ENCODE peak calls at places on chromosomes 2 and 18, in five cellular contexts. One of them, this sample, is unnamed.

GRCh38 chr2:30038419-30038818 is 108.4 kb upstream of the YPEL5 start:
- DNase-seq in head of caudate nucleus: no peak
- DNase-seq in NCI-H460: no peak
- DNase-seq in naive B cell: no peak
- DNase-seq in WTC11: no peak
- DNase-seq in this sample: no peak

GRCh38 chr18:934518-935123 is 29.9 kb downstream of the ADCYAP1 start:
- DNase-seq in WTC11: no peak
- DNase-seq in naive B cell: no peak
- DNase-seq in head of caudate nucleus: no peak
- DNase-seq in NCI-H460: no peak
- DNase-seq in this sample: no peak

GRCh38 chr2:23351388-23352141 is 33.4 kb upstream of the KLHL29 start:
- DNase-seq in naive B cell: no peak
- DNase-seq in head of caudate nucleus: peak; percentile 82
- DNase-seq in WTC11: peak; percentile 85
- DNase-seq in NCI-H460: peak; percentile 70
- DNase-seq in this sample: peak; percentile 27

GRCh38 chr2:26720322-26721166 is 28.0 kb downstream of the KCNK3 start:
- DNase-seq in naive B cell: no peak
- DNase-seq in head of caudate nucleus: no peak
- DNase-seq in WTC11: no peak
- DNase-seq in NCI-H460: peak; percentile 72
- DNase-seq in this sample: no peak

GRCh38 chr2:187118331-187119099 is 269.5 kb upstream of the ZSWIM2 start:
- DNase-seq in naive B cell: no peak
- DNase-seq in NCI-H460: no peak
- DNase-seq in WTC11: no peak
- DNase-seq in head of caudate nucleus: no peak
- DNase-seq in this sample: no peak

GRCh38 chr2:61889212-61889956 is 928 bp upstream of the CCT4 start:
- DNase-seq in NCI-H460: no peak
- DNase-seq in head of caudate nucleus: no peak
- DNase-seq in naive B cell: no peak
- DNase-seq in WTC11: no peak
- DNase-seq in this sample: peak; percentile 36

GRCh38 chr2:158095269-158095668 is 6.4 kb upstream of the UPP2 start:
- DNase-seq in head of caudate nucleus: no peak
- DNase-seq in WTC11: no peak
- DNase-seq in NCI-H460: no peak
- DNase-seq in naive B cell: no peak
- DNase-seq in this sample: no peak

GRCh38 chr2:68569604-68570003 is 73.8 kb upstream of the PROKR1 start:
- DNase-seq in naive B cell: no peak
- DNase-seq in head of caudate nucleus: no peak
- DNase-seq in WTC11: no peak
- DNase-seq in NCI-H460: peak; percentile 9
- DNase-seq in this sample: no peak

GRCh38 chr2:141554810-141555209 is 576.0 kb downstream of the LRP1B start:
- DNase-seq in NCI-H460: peak; percentile 41
- DNase-seq in WTC11: no peak
- DNase-seq in naive B cell: peak; percentile 11
- DNase-seq in head of caudate nucleus: peak; percentile 7
- DNase-seq in this sample: peak; percentile 23

GRCh38 chr2:38146917-38147307 is 71.0 kb upstream of the CYP1B1 start:
- DNase-seq in head of caudate nucleus: no peak
- DNase-seq in naive B cell: no peak
- DNase-seq in WTC11: no peak
- DNase-seq in NCI-H460: peak; percentile 24
- DNase-seq in this sample: no peak

GRCh38 chr2:151056870-151057269 is 204.8 kb downstream of the RBM43 start:
- DNase-seq in WTC11: no peak
- DNase-seq in naive B cell: no peak
- DNase-seq in head of caudate nucleus: no peak
- DNase-seq in NCI-H460: no peak
- DNase-seq in this sample: no peak

GRCh38 chr2:196453613-196454047 is 185.9 kb upstream of the CCDC150 start:
- DNase-seq in WTC11: peak; percentile 33
- DNase-seq in NCI-H460: peak; percentile 47
- DNase-seq in head of caudate nucleus: peak; percentile 18
- DNase-seq in naive B cell: peak; percentile 24
- DNase-seq in this sample: peak; percentile 57

GRCh38 chr18:79697178-79697577 is 17.6 kb downstream of the CTDP1 start:
- DNase-seq in NCI-H460: no peak
- DNase-seq in head of caudate nucleus: no peak
- DNase-seq in WTC11: no peak
- DNase-seq in naive B cell: no peak
- DNase-seq in this sample: no peak

GRCh38 chr2:54899576-54900200 is 150.6 kb downstream of the RTN4 start:
- DNase-seq in head of caudate nucleus: peak; percentile 37
- DNase-seq in WTC11: no peak
- DNase-seq in naive B cell: no peak
- DNase-seq in NCI-H460: peak; percentile 49
- DNase-seq in this sample: no peak

This sample was measured in NCI-H2227 treated with DMSO at 0.1 percent for 48 hours.